ENCODE peak calls at places on chromosomes 3 and 15, in four cellular contexts. O, I, M and B are unnamed samples. For H3K9me3, the result is how much of the 10 kb centered on the place peaks cover.

GRCh38 chr15:58678683-58679082 is 70.8 kb downstream of the ADAM10 start:
- DNase-seq in O (no peak), M (no peak), I (no peak), B (no peak)

GRCh38 chr15:60070838-60071493 is 66.9 kb downstream of the FOXB1 start:
- DNase-seq in O (no peak), M (no peak), I (no peak), B (no peak)

GRCh38 chr3:46999516-47000197 is 20.2 kb downstream of the NBEAL2 start:
- DNase-seq in I (no peak), O (peak), M (no peak), B (peak)

GRCh38 chr15:62912808-62913207 is 129.7 kb upstream of the TPM1 start:
- DNase-seq in M (no peak), I (no peak), O (no peak), B (no peak)

GRCh38 chr15:76117181-76117580 is 57.4 kb downstream of the TMEM266 start:
- DNase-seq in I (no peak), M (no peak), O (no peak), B (no peak)

GRCh38 chr3:12644297-12644937 is 19.5 kb downstream of the RAF1 start:
- DNase-seq in M (no peak), I (no peak), O (no peak), B (no peak)

GRCh38 chr3:126538316-126538715 is 14.4 kb downstream of the CHST13 start:
- DNase-seq in O (peak), I (no peak), M (no peak), B (peak)

GRCh38 chr15:91099616-91100560 is at the start of gene SV2B:
- DNase-seq in I (peak), M (peak), O (peak), B (no peak)

GRCh38 chr3:185822221-185822956 is 2.5 kb downstream of the IGF2BP2 start:
- DNase-seq in I (no peak), M (no peak), O (no peak), B (no peak)

GRCh38 chr15:69299451-69300128 is 878 bp downstream of the PAQR5 start:
- DNase-seq in M (no peak), I (no peak), O (no peak), B (no peak)

GRCh38 chr3:127412578-127413317 is 124.9 kb upstream of the PRR20G start:
- DNase-seq in M (no peak), I (no peak), O (no peak), B (peak)

GRCh38 chr3:78496458-78496857 is 1271.3 kb downstream of the ROBO1 start:
- DNase-seq in O (no peak), M (no peak), I (no peak), B (no peak)

GRCh38 chr3:124802054-124802698 is 71.9 kb downstream of the UMPS start:
- DNase-seq in M (no peak), O (no peak), I (no peak), B (no peak)

GRCh38 chr3:124800076-124800475 is 69.8 kb downstream of the UMPS start:
- DNase-seq in M (no peak), I (no peak), O (no peak), B (no peak)

GRCh38 chr3:124799676-124800075 is 69.4 kb downstream of the UMPS start:
- DNase-seq in O (no peak), M (no peak), I (no peak), B (no peak)

GRCh38 chr3:124802702-124803101 is 72.5 kb downstream of the UMPS start:
- DNase-seq in O (no peak), M (peak), I (no peak), B (no peak)

DNA sequence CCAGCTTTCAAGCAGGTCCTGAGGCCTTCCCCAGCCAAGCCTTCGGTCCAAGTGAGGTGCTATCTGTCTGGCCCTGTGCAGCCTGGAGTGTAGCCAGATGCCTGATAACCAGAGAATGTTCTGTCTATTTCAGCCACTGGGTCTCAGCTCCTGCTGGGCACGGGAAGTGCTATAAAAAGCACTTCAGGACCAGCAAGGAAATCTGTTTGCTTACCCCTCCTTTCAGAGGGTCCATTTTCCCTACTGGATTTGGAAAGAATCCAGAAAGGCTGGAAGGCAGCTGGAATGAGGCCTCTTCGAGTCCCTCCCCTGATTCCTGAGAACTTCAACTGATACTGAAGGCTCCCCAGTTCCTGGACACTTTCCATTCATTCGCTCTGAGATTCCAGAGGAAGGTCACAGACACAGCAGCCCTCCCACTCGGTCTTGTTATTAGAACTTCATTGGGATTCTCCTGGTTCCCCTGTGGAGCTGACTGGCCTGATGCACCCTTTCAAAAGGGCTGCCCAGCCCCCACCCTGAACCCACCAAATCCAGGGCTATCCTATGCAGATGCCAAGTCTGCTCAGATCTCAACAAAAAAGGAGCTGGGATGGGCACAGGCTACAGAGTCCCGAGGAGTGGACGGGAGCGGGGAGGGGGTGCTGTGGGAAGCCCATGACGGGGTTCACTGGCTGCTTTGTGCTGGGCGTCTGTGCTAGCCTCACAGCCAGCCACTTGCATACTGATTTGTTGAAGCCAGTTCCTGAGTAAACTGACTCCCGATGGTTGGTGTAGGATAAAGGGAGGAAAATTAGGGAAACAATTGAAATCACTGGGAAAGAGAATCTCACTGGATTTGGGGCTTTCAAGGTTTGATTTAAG is 70.5 kb downstream of the UMPS start:
- DNase-seq in I (peak), O (peak), M (no peak), B (no peak)
- H3K9me3 ChIP-seq in I (under half), O (under half), M (under half), B (under half)

DNA sequence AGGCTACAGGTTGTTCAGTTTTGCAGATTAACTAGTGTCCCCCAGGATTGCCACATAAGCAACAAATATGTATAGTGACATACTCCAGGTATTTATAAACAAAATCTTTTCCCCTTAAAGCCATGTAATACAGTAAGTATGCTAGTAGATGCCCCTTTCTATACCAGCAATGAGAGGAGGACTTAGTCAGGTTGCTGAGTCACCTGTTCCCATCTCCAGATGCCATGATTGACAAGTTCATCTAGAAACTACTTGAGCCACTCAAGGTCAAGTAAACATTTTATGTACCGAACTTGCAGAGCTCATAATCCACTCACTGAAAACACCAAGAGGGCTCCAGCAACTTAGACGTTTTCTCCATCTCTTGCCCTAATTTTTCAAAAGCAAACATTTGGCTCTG is 18.2 kb downstream of the SLC9A9 start:
- DNase-seq in M (no peak), I (no peak), O (no peak), B (no peak)
- H3K27ac ChIP-seq in M (no peak), I (no peak), O (no peak), B (no peak)

GRCh38 chr3:166263460-166263859 is 426.2 kb upstream of the BCHE start:
- DNase-seq in I (no peak), M (no peak), O (no peak), B (no peak)
- TF ChIP-seq CTCF in I (no peak), M (peak), O (no peak), B (no peak)

DNA sequence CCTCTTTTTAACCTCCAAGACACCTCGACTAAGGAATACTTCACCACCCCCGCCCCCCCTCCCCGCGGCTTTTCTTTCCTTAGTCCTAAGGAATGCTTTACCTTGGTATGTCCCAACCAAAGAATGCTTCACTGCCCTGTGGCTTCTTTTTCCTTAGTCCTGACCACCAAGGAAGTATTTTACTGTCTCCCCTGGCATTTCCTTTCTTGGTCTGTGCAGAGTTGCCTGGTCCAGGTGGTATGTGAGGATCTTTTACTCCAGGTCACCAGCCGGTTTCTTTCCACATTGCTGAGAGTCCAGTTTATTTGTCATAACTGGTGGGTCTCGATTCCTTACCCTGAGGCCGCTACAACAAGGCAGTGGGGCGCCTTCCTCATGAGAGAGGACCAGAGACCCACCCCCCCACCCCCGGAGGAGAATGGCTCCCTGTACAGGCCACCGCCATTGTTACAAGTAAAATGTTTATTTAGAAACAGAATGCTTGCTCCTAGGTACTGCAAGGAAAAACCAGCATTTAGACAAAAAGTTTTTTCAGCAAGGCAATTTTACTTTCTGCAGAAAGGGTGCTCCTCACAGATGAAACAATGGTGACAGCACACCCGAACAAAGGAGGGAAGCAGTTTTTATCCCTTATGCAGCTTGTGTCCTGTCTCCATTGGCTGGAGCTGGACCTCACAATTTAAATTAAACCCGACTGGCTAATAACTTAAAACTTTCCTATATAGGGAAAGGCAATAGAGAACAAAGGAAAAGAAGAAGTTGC is 23.1 kb upstream of the MTHFS start:
- DNase-seq in M (peak), O (no peak), I (no peak), B (no peak)
- H3K9me3 ChIP-seq in M (under half), O (under half), I (half or more), B (half or more)

DNA sequence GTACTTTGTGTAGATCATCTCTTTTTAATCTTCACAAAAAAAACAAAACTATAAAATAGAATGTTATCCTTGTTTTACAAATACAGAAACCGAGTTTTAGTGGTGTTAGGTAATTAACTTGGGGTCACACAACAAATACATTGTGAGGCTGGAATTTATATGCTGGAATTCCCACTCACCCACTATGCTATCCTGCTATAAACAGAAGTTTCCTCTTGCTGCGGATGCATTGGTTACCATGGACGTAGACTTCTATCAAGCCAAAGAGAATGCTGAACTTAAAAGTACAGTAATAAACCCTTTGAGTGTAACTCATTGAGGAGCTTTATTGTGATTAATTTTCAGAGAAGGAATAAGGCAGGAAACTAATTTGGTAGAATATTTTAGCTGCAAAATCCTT is 9.2 kb downstream of the SNAP23 start:
- DNase-seq in M (no peak), I (no peak), O (no peak), B (no peak)
- H3K27ac ChIP-seq in M (no peak), I (no peak), O (no peak), B (no peak)

DNA sequence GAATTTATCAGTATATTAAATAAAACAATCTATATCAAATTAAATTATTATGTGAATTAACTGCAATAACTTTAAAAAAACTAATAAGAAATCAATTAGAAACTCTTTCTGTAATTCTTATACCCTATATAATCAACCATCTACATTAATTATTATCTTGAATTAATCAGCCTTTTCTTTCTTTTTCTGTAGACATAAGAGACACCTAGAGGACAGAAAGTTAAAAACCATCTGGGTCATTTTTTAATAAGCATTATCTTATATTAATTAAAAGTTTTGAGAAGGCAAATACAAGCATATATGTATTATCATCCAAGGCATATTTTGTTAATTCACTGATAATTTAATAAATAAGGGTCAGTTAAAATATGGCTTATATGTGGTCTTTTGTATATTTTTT is 24.2 kb upstream of the SLC25A26 start:
- DNase-seq in I (no peak), M (no peak), O (no peak), B (no peak)
- TF ChIP-seq CTCF in I (peak), M (peak), O (peak), B (peak)